ENCODE peak calls at places on chromosomes 1 and 21, in five cellular contexts. One of them, this sample, is unnamed.

GRCh38 chr1:39142394-39143060 is 62.0 kb upstream of the MACF1 start:
- DNase-seq in HCT116: peak
- DNase-seq in K562: no peak
- DNase-seq in GM12878: no peak
- DNase-seq in H1: no peak
- DNase-seq in this sample: no peak

GRCh38 chr21:36741506-36741905 is 42.6 kb downstream of the SIM2 start:
- DNase-seq in HCT116: no peak
- DNase-seq in K562: peak
- DNase-seq in GM12878: no peak
- DNase-seq in H1: no peak
- DNase-seq in this sample: no peak

GRCh38 chr1:226662704-226663326 is 76.3 kb downstream of the ITPKB start:
- DNase-seq in HCT116: peak
- DNase-seq in K562: peak
- DNase-seq in GM12878: peak
- DNase-seq in H1: no peak
- DNase-seq in this sample: no peak

GRCh38 chr1:203465943-203466342 is 9.7 kb upstream of the PRELP start:
- DNase-seq in HCT116: no peak
- DNase-seq in K562: no peak
- DNase-seq in GM12878: no peak
- DNase-seq in H1: no peak
- DNase-seq in this sample: no peak

GRCh38 chr1:112636597-112637256 is 17.1 kb downstream of the CAPZA1 start:
- DNase-seq in HCT116: no peak
- DNase-seq in K562: no peak
- DNase-seq in GM12878: no peak
- DNase-seq in H1: no peak
- DNase-seq in this sample: no peak

GRCh38 chr1:20483098-20483832 is 2.7 kb downstream of the CAMK2N1 start:
- DNase-seq in HCT116: no peak
- DNase-seq in K562: no peak
- DNase-seq in GM12878: no peak
- DNase-seq in H1: no peak
- DNase-seq in this sample: peak

GRCh38 chr1:219917851-219918466 is 10.4 kb downstream of the SLC30A10 start:
- DNase-seq in HCT116: peak
- DNase-seq in K562: no peak
- DNase-seq in GM12878: no peak
- DNase-seq in H1: no peak
- DNase-seq in this sample: peak

GRCh38 chr1:184941094-184941733 is 33.1 kb downstream of the NIBAN1 start:
- DNase-seq in HCT116: no peak
- DNase-seq in K562: no peak
- DNase-seq in GM12878: no peak
- DNase-seq in H1: no peak
- DNase-seq in this sample: no peak

GRCh38 chr1:23421752-23422312 is 2.7 kb downstream of the TCEA3 start:
- DNase-seq in HCT116: no peak
- DNase-seq in K562: peak
- DNase-seq in GM12878: no peak
- DNase-seq in H1: no peak
- DNase-seq in this sample: peak

GRCh38 chr1:169325117-169325516 is 42.5 kb downstream of the NME7 start:
- DNase-seq in HCT116: no peak
- DNase-seq in K562: no peak
- DNase-seq in GM12878: no peak
- DNase-seq in H1: no peak
- DNase-seq in this sample: no peak

GRCh38 chr1:66175107-66175506 is 358.8 kb upstream of the SGIP1 start:
- DNase-seq in HCT116: no peak
- DNase-seq in K562: no peak
- DNase-seq in GM12878: no peak
- DNase-seq in H1: no peak
- DNase-seq in this sample: no peak

GRCh38 chr1:59565611-59566410 is 248.9 kb upstream of the HOOK1 start:
- DNase-seq in HCT116: no peak
- DNase-seq in K562: no peak
- DNase-seq in GM12878: no peak
- DNase-seq in H1: no peak
- DNase-seq in this sample: no peak

GRCh38 chr1:241591317-241591716 is 48.9 kb downstream of the CHML start:
- DNase-seq in HCT116: no peak
- DNase-seq in K562: no peak
- DNase-seq in GM12878: no peak
- DNase-seq in H1: no peak
- DNase-seq in this sample: no peak

GRCh38 chr1:11211461-11211860 is 22.3 kb downstream of the ANGPTL7 start:
- DNase-seq in HCT116: no peak
- DNase-seq in K562: no peak
- DNase-seq in GM12878: no peak
- DNase-seq in H1: no peak
- DNase-seq in this sample: no peak

GRCh38 chr1:119732465-119733168 is 20.9 kb downstream of the PHGDH start:
- DNase-seq in HCT116: no peak
- DNase-seq in K562: no peak
- DNase-seq in GM12878: no peak
- DNase-seq in H1: no peak
- DNase-seq in this sample: no peak

GRCh38 chr1:90837420-90837819 is 120.3 kb upstream of the BARHL2 start:
- DNase-seq in HCT116: no peak
- DNase-seq in K562: no peak
- DNase-seq in GM12878: no peak
- DNase-seq in H1: no peak
- DNase-seq in this sample: no peak

GRCh38 chr21:44006017-44006624 is 6.0 kb upstream of the TRAPPC10 start:
- DNase-seq in HCT116: no peak
- DNase-seq in K562: no peak
- DNase-seq in GM12878: no peak
- DNase-seq in H1: no peak
- DNase-seq in this sample: no peak

GRCh38 chr1:151702936-151703335 is 13.7 kb downstream of the CELF3 start:
- DNase-seq in HCT116: no peak
- DNase-seq in K562: no peak
- DNase-seq in GM12878: no peak
- DNase-seq in H1: no peak
- DNase-seq in this sample: no peak

GRCh38 chr1:156480411-156481192 is 20.0 kb downstream of the MEF2D start:
- DNase-seq in HCT116: no peak
- DNase-seq in K562: peak
- DNase-seq in GM12878: no peak
- DNase-seq in H1: peak
- DNase-seq in this sample: no peak

GRCh38 chr1:44292641-44293040 is 62.4 kb downstream of the ERI3 start:
- DNase-seq in HCT116: no peak
- DNase-seq in K562: no peak
- DNase-seq in GM12878: no peak
- DNase-seq in H1: no peak
- DNase-seq in this sample: no peak

GRCh38 chr1:54528613-54529012 is 19.4 kb upstream of the ACOT11 start:
- DNase-seq in HCT116: no peak
- DNase-seq in K562: no peak
- DNase-seq in GM12878: no peak
- DNase-seq in H1: no peak
- DNase-seq in this sample: no peak
- TF ChIP-seq SRF in HCT116: no peak
- TF ChIP-seq SRF in K562: no peak
- TF ChIP-seq SRF in GM12878: no peak
- TF ChIP-seq SRF in H1: no peak
- TF ChIP-seq SRF in this sample: no peak

GRCh38 chr1:209879539-209879938 is 51.8 kb downstream of the UTP25 start:
- DNase-seq in HCT116: no peak
- DNase-seq in K562: no peak
- DNase-seq in GM12878: no peak
- DNase-seq in H1: no peak
- DNase-seq in this sample: peak
- TF ChIP-seq SRF in HCT116: no peak
- TF ChIP-seq SRF in K562: no peak
- TF ChIP-seq SRF in GM12878: no peak
- TF ChIP-seq SRF in H1: no peak
- TF ChIP-seq SRF in this sample: no peak

GRCh38 chr1:204611036-204611435 is 74.5 kb downstream of the LRRN2 start:
- DNase-seq in HCT116: no peak
- DNase-seq in K562: no peak
- DNase-seq in GM12878: no peak
- DNase-seq in H1: no peak
- DNase-seq in this sample: no peak
- TF ChIP-seq SRF in HCT116: no peak
- TF ChIP-seq SRF in K562: no peak
- TF ChIP-seq SRF in GM12878: no peak
- TF ChIP-seq SRF in H1: no peak
- TF ChIP-seq SRF in this sample: no peak

GRCh38 chr21:45515241-45516061 is 26.8 kb downstream of the SLC19A1 start:
- DNase-seq in HCT116: no peak
- DNase-seq in K562: no peak
- DNase-seq in GM12878: no peak
- DNase-seq in H1: no peak
- DNase-seq in this sample: no peak

GRCh38 chr21:45519182-45519581 is 23.1 kb downstream of the SLC19A1 start:
- DNase-seq in HCT116: no peak
- DNase-seq in K562: no peak
- DNase-seq in GM12878: no peak
- DNase-seq in H1: no peak
- DNase-seq in this sample: no peak

GRCh38 chr21:45516071-45516670 is 26.1 kb downstream of the SLC19A1 start:
- DNase-seq in HCT116: no peak
- DNase-seq in K562: no peak
- DNase-seq in GM12878: no peak
- DNase-seq in H1: no peak
- DNase-seq in this sample: no peak

GRCh38 chr21:45516671-45517151 is 25.5 kb downstream of the SLC19A1 start:
- DNase-seq in HCT116: no peak
- DNase-seq in K562: no peak
- DNase-seq in GM12878: no peak
- DNase-seq in H1: no peak
- DNase-seq in this sample: no peak

GRCh38 chr21:45517249-45518065 is 24.8 kb downstream of the SLC19A1 start:
- DNase-seq in HCT116: no peak
- DNase-seq in K562: no peak
- DNase-seq in GM12878: peak
- DNase-seq in H1: no peak
- DNase-seq in this sample: no peak
- TF ChIP-seq SRF in HCT116: no peak
- TF ChIP-seq SRF in K562: no peak
- TF ChIP-seq SRF in GM12878: no peak
- TF ChIP-seq SRF in H1: no peak
- TF ChIP-seq SRF in this sample: no peak

GRCh38 chr1:64915381-64916274 is 50.7 kb downstream of the JAK1 start:
- DNase-seq in HCT116: no peak
- DNase-seq in K562: no peak
- DNase-seq in GM12878: no peak
- DNase-seq in H1: no peak
- DNase-seq in this sample: peak
- TF ChIP-seq SRF in HCT116: no peak
- TF ChIP-seq SRF in K562: no peak
- TF ChIP-seq SRF in GM12878: no peak
- TF ChIP-seq SRF in H1: no peak
- TF ChIP-seq SRF in this sample: no peak

GRCh38 chr1:208654241-208654640 is 410.1 kb upstream of the PLXNA2 start:
- DNase-seq in HCT116: peak
- DNase-seq in K562: peak
- DNase-seq in GM12878: no peak
- DNase-seq in H1: no peak
- DNase-seq in this sample: peak
- TF ChIP-seq SRF in HCT116: no peak
- TF ChIP-seq SRF in K562: no peak
- TF ChIP-seq SRF in GM12878: no peak
- TF ChIP-seq SRF in H1: no peak
- TF ChIP-seq SRF in this sample: no peak

GRCh38 chr1:94702440-94702810 is 117.7 kb upstream of the SLC44A3 start:
- DNase-seq in HCT116: no peak
- DNase-seq in K562: no peak
- DNase-seq in GM12878: no peak
- DNase-seq in H1: no peak
- DNase-seq in this sample: no peak
- TF ChIP-seq SRF in HCT116: no peak
- TF ChIP-seq SRF in K562: no peak
- TF ChIP-seq SRF in GM12878: no peak
- TF ChIP-seq SRF in H1: no peak
- TF ChIP-seq SRF in this sample: no peak

GRCh38 chr1:36149237-36149972 is at the start of gene TRAPPC3:
- DNase-seq in HCT116: peak
- DNase-seq in K562: peak
- DNase-seq in GM12878: peak
- DNase-seq in H1: peak
- DNase-seq in this sample: peak
- TF ChIP-seq SRF in HCT116: no peak
- TF ChIP-seq SRF in K562: peak
- TF ChIP-seq SRF in GM12878: peak
- TF ChIP-seq SRF in H1: no peak
- TF ChIP-seq SRF in this sample: peak

DNA sequence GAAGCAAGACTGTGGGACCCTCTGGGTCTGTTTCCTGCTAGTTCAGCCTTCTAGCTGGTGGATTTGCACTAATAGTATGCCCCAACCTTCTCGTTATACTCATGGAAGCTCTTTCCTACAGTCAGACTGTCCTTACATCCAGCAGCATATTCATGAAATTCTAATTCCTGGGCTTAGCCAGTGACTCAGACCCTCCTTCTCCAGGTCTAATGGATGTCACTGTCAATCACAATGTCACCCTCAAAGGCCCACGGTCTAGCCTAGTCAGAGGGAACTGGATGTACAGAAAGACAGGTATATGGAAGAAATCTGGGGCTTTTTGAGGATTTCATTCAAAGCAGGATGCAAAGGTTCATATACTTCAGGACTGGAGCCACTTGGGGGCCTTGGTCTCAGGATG is 72.4 kb downstream of the KCNJ15 start:
- DNase-seq in HCT116: no peak
- DNase-seq in K562: no peak
- DNase-seq in GM12878: no peak
- DNase-seq in H1: no peak
- DNase-seq in this sample: no peak
- TF ChIP-seq SRF in HCT116: no peak
- TF ChIP-seq SRF in K562: no peak
- TF ChIP-seq SRF in GM12878: no peak
- TF ChIP-seq SRF in H1: no peak
- TF ChIP-seq SRF in this sample: no peak

This sample was measured in HepG2.